ENCODE peak calls at places on chromosomes 2 and 18, in eight cellular contexts. D is heart left ventricle, G is iPS DF 6.9, F is left lung, N is spleen, L is cardiac muscle cell, B is H9, S is hepatocyte. I is an unnamed sample.

GRCh38 chr2:234111523-234111922 is 61.0 kb downstream of the SPP2 start:
- DNase-seq in D (no peak), G (no peak), F (no peak), N (no peak), L (no peak), B (no peak), S (no peak), I (peak; percentile 59)

GRCh38 chr2:68766378-68766845 is 31.8 kb downstream of the ARHGAP25 start:
- DNase-seq in D (peak; percentile 47), G (no peak), F (peak; percentile 83), N (peak; percentile 90), L (peak; percentile 93), B (no peak), S (peak; percentile 66), I (no peak)

GRCh38 chr2:34738691-34739090 is 1139.6 kb upstream of the FAM98A start:
- DNase-seq in D (no peak), G (peak; percentile 29), F (no peak), N (no peak), L (no peak), B (peak; percentile 67), S (no peak), I (no peak)

GRCh38 chr18:76503595-76503994 is 8.6 kb upstream of the ZNF516 start:
- DNase-seq in D (no peak), G (no peak), F (peak; percentile 66), N (peak; percentile 80), L (no peak), B (no peak), S (no peak), I (no peak)

GRCh38 chr2:206274434-206275273 is at the start of gene ZDBF2:
- DNase-seq in D (peak; percentile 52), G (no peak), F (no peak), N (peak; percentile 86), L (peak; percentile 81), B (peak; percentile 84), S (peak; percentile 78), I (peak; percentile 68)

GRCh38 chr2:74760875-74761630 is 72.9 kb upstream of the HK2 start:
- DNase-seq in D (no peak), G (no peak), F (peak; percentile 76), N (no peak), L (no peak), B (no peak), S (no peak), I (no peak)

GRCh38 chr18:48032876-48033769 is 102.7 kb upstream of the SMAD2 start:
- DNase-seq in D (no peak), G (no peak), F (peak; percentile 23), N (peak; percentile 40), L (peak; percentile 54), B (no peak), S (peak; percentile 53), I (peak; percentile 60)

GRCh38 chr2:33272001-33272400 is 204.4 kb upstream of the RASGRP3 start:
- DNase-seq in D (no peak), G (no peak), F (no peak), N (no peak), L (no peak), B (no peak), S (no peak), I (no peak)

GRCh38 chr2:164784376-164784775 is 57.2 kb downstream of the COBLL1 start:
- DNase-seq in D (peak; percentile 33), G (no peak), F (no peak), N (no peak), L (peak; percentile 82), B (no peak), S (no peak), I (no peak)

GRCh38 chr2:105761931-105762515 is 17.3 kb downstream of the NCK2 start:
- DNase-seq in D (no peak), G (peak; percentile 55), F (no peak), N (no peak), L (peak; percentile 48), B (peak; percentile 84), S (no peak), I (no peak)

GRCh38 chr2:88832256-88832991 is 141.0 kb downstream of the RPIA start:
- DNase-seq in D (no peak), G (no peak), F (no peak), N (peak; percentile 84), L (no peak), B (no peak), S (no peak), I (no peak)

GRCh38 chr2:138209009-138209408 is 244.7 kb downstream of the HNMT start:
- DNase-seq in D (no peak), G (no peak), F (no peak), N (no peak), L (no peak), B (no peak), S (no peak), I (no peak)

GRCh38 chr2:239017491-239018098 is 169.7 kb downstream of the TWIST2 start:
- DNase-seq in D (no peak), G (no peak), F (no peak), N (no peak), L (no peak), B (no peak), S (no peak), I (no peak)

GRCh38 chr18:77058186-77058847 is 74.3 kb downstream of the MBP start:
- DNase-seq in D (peak; percentile 71), G (no peak), F (no peak), N (peak; percentile 86), L (peak; percentile 66), B (no peak), S (no peak), I (no peak)

GRCh38 chr18:24051256-24051947 is 36.8 kb downstream of the TTC39C start:
- DNase-seq in D (no peak), G (no peak), F (no peak), N (no peak), L (peak; percentile 70), B (no peak), S (peak; percentile 31), I (peak; percentile 5)

GRCh38 chr2:106163948-106164580 is 30.0 kb downstream of the UXS1 start:
- DNase-seq in D (no peak), G (no peak), F (no peak), N (no peak), L (peak; percentile 62), B (no peak), S (peak; percentile 70), I (no peak)

GRCh38 chr2:145813481-145813880 is 1293.6 kb upstream of the ZEB2 start:
- DNase-seq in D (no peak), G (no peak), F (no peak), N (no peak), L (peak; percentile 42), B (no peak), S (no peak), I (no peak)

GRCh38 chr2:68901199-68901515 is 30.0 kb upstream of the BMP10 start:
- DNase-seq in D (no peak), G (peak; percentile 25), F (no peak), N (no peak), L (peak; percentile 58), B (peak; percentile 61), S (no peak), I (no peak)

GRCh38 chr2:95336408-95336807 is 39.3 kb downstream of the KCNIP3 start:
- DNase-seq in D (no peak), G (no peak), F (no peak), N (no peak), L (no peak), B (no peak), S (no peak), I (no peak)
- H3K9me3 ChIP-seq in D (no peaks in the 10 kb centered on the region), G (no peaks in the 10 kb centered on the region), F (no peaks in the 10 kb centered on the region), N (no peaks in the 10 kb centered on the region), L (no peaks in the 10 kb centered on the region), B (no peaks in the 10 kb centered on the region), S (no peaks in the 10 kb centered on the region), I (no peaks in the 10 kb centered on the region)

DNA sequence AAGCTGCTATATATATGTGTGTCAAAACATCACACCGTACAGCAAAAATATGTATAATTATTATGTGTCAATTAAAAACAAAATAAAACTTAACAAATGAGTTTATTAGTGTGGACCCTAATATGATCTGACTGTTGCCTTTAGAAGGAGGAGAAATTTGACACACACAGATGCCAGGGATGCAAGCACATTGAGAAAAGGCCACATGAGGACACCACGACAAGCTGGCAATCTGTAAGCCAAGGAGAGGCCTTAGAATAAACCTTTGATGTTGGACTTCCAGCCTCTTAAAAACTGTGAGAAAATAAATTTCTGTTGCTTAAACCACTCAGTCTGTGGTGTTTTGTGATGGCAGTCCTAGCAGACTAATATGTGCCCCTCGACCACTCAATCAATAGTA is 214.7 kb downstream of the KCNS3 start:
- DNase-seq in D (no peak), G (no peak), F (no peak), N (no peak), L (no peak), B (no peak), S (no peak), I (no peak)
- H3K27me3 ChIP-seq in D (no peaks in the 10 kb centered on the region), G (no peaks in the 10 kb centered on the region), F (no peaks in the 10 kb centered on the region), N (no peaks in the 10 kb centered on the region), L (no peaks in the 10 kb centered on the region), B (no peaks in the 10 kb centered on the region), S (no peaks in the 10 kb centered on the region), I (no peaks in the 10 kb centered on the region)

DNA sequence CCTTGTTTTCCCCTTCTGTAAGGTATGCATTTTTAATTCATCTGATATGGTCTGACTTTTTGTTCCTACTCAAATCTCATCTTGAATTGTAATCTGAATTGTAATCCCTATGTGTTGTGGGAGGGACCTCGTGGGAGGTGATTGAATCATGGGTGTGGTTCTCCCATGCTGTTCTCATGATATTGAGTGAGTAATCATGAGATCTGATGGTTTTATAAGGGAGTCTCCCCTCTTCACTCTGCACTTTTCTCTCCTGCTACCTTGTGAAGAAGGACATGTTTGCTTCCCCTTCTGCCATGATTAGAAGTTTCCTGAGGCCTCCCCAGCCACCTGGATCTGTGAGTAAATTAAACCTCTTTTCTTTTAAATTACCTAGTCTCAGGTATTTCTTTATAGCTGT is 476.1 kb downstream of the LPIN1 start:
- DNase-seq in D (no peak), G (no peak), F (no peak), N (no peak), L (no peak), B (no peak), S (no peak), I (no peak)
- H3K9me3 ChIP-seq in D (peaks cover 21% of the 10 kb centered on the region), G (peaks cover 4% of the 10 kb centered on the region), F (peaks cover 23% of the 10 kb centered on the region), N (peaks cover 22% of the 10 kb centered on the region), L (no peaks in the 10 kb centered on the region), B (peaks cover 20% of the 10 kb centered on the region), S (no peaks in the 10 kb centered on the region), I (peaks cover 28% of the 10 kb centered on the region)

GRCh38 chr2:163491850-163492249 is 244.0 kb downstream of the FIGN start:
- DNase-seq in D (no peak), G (no peak), F (no peak), N (no peak), L (no peak), B (no peak), S (no peak), I (no peak)
- H3K27me3 ChIP-seq in D (no peaks in the 10 kb centered on the region), G (no peaks in the 10 kb centered on the region), F (no peaks in the 10 kb centered on the region), N (no peaks in the 10 kb centered on the region), L (no peaks in the 10 kb centered on the region), B (no peaks in the 10 kb centered on the region), S (no peaks in the 10 kb centered on the region), I (no peaks in the 10 kb centered on the region)

GRCh38 chr2:240525802-240526201 is 32.0 kb downstream of the ANKMY1 start:
- DNase-seq in D (no peak), G (no peak), F (no peak), N (peak; percentile 41), L (no peak), B (no peak), S (no peak), I (no peak)
- H3K9me3 ChIP-seq in D (no peaks in the 10 kb centered on the region), G (peaks cover 8% of the 10 kb centered on the region), F (peaks cover 45% of the 10 kb centered on the region), N (peaks cover 17% of the 10 kb centered on the region), L (no peaks in the 10 kb centered on the region), B (peaks cover 25% of the 10 kb centered on the region), S (peaks cover 5% of the 10 kb centered on the region), I (no peaks in the 10 kb centered on the region)